ENCODE peak calls at places on chromosomes 11 and 22, in six cellular contexts. N is tibial artery, D is IMR-90, E is pancreas, H is AG04449, X is fibroblast of villous mesenchyme. V is an unnamed sample.

GRCh38 chr11:119332111-119332765 is 2.1 kb upstream of the RNF26 start:
- DNase-seq in H (no peak), N (no peak), E (no peak), X (no peak), D (no peak), V (no peak)

GRCh38 chr11:61577383-61578118 is 3.3 kb downstream of the SYT7 start:
- DNase-seq in D (no peak), E (peak; percentile 52), N (no peak), H (no peak), X (no peak), V (no peak)

GRCh38 chr11:106457727-106458126 is 380.3 kb downstream of the AASDHPPT start:
- DNase-seq in E (no peak), H (no peak), N (no peak), D (peak; percentile 89), X (no peak), V (no peak)

GRCh38 chr11:99494065-99494464 is 473.3 kb downstream of the CNTN5 start:
- DNase-seq in E (no peak), H (no peak), D (no peak), X (no peak), N (no peak), V (no peak)

GRCh38 chr22:46737976-46738641 is at the start of gene CERK:
- DNase-seq in E (peak; percentile 89), H (no peak), N (peak; percentile 89), X (peak; percentile 80), D (peak; percentile 62), V (no peak)

GRCh38 chr22:20244744-20245576 is 23.2 kb downstream of the RTN4R start:
- DNase-seq in N (no peak), D (no peak), X (no peak), E (no peak), H (no peak), V (no peak)

GRCh38 chr11:64809781-64810241 is 540 bp downstream of the MEN1 start:
- DNase-seq in H (no peak), X (no peak), N (no peak), E (peak; percentile 87), D (no peak), V (no peak)

GRCh38 chr11:76615950-76616349 is 54.6 kb downstream of the LRRC32 start:
- DNase-seq in X (no peak), H (no peak), E (no peak), N (peak; percentile 91), D (peak; percentile 38), V (no peak)

GRCh38 chr11:108368134-108368533 is 99.2 kb downstream of the C11orf65 start:
- DNase-seq in E (no peak), D (peak; percentile 20), H (no peak), N (no peak), X (no peak), V (no peak)

GRCh38 chr11:118917488-118918127 is 8.1 kb downstream of the BCL9L start:
- DNase-seq in X (peak; percentile 98), E (peak; percentile 80), H (no peak), D (peak; percentile 91), N (peak; percentile 93), V (no peak)

GRCh38 chr22:27828214-27828587 is 26.6 kb upstream of the MN1 start:
- DNase-seq in N (peak; percentile 77), E (no peak), X (no peak), H (no peak), D (no peak), V (no peak)

GRCh38 chr11:36456136-36456535 is 53.9 kb downstream of the TRAF6 start:
- DNase-seq in N (no peak), X (no peak), E (no peak), H (no peak), D (no peak), V (no peak)

GRCh38 chr11:36454551-36454950 is 55.5 kb downstream of the TRAF6 start:
- DNase-seq in N (no peak), E (no peak), H (no peak), X (no peak), D (no peak), V (no peak)

GRCh38 chr11:36454991-36455611 is 55.0 kb downstream of the TRAF6 start:
- DNase-seq in H (no peak), N (peak; percentile 79), X (peak; percentile 45), E (peak; percentile 55), D (no peak), V (no peak)

GRCh38 chr11:36453678-36454077 is 56.4 kb downstream of the TRAF6 start:
- DNase-seq in N (no peak), X (no peak), D (peak; percentile 37), H (no peak), E (no peak), V (no peak)

DNA sequence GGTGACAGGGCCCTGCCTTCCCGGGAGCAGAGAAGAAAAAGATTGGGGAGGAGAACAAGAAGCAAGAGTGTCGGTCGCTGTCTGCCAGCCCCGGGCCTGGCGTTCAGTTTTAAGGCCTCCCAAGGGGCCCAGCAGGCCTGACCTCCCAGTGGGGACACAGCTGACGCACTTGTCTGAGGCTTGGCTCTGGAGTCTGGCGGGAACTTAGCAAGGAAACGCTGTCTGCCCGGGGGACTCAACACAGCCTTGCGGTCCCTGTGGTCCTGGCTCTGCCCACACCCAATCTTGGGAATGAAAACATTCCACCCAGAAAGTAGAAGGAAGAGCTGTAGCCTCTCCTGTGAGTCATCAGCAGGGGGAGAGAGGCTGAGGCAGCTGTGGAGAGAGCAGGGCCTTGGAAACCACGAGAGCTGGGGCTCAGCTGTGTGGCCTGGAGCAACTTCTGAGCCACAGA is 54.4 kb downstream of the TRAF6 start:
- DNase-seq in N (peak; percentile 98), H (peak; percentile 99), X (peak; percentile 100), D (peak; percentile 98), E (peak; percentile 56), V (peak; percentile 87)
- H3K4me3 ChIP-seq in N (no peak overlapping the region), H (peak overlapping the region; percentile 2), X (no peak overlapping the region), D (no peak overlapping the region), E (no peak overlapping the region), V (no peak overlapping the region)

DNA sequence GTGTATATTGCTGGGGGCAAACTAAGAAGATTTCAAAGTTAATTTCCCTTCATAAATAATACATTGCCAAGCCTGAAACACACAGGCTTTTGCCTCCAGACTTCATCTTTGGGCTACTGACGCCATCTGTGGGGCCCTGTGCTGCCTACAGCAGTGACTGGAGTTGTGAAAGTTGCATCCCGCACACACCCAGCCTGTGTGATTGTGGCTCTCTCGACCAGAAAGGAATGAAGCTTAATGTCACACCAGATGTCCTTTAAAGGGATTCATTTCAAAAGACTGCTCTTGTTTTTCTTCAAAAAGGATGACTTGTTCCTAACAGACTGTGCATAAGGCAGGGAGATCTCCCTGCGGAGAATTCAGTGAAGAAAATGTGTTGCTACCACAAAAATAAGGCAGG is 210.5 kb downstream of the FAM181B start:
- DNase-seq in X (no peak), E (no peak), N (no peak), D (no peak), H (no peak), V (no peak)
- TF ChIP-seq CTCF in X (no peak), E (no peak), N (no peak), D (no peak), H (no peak), V (peak; percentile 18)

GRCh38 chr22:30204742-30205111 is 41.8 kb downstream of the LIF start:
- DNase-seq in N (peak; percentile 75), D (peak; percentile 84), H (peak; percentile 31), E (no peak), X (peak; percentile 85), V (no peak)

GRCh38 chr22:30206964-30207363 is 39.6 kb downstream of the LIF start:
- DNase-seq in E (no peak), N (peak; percentile 75), H (peak; percentile 80), D (peak; percentile 99), X (peak; percentile 92), V (peak; percentile 95)

GRCh38 chr22:30204015-30204741 is 42.4 kb downstream of the LIF start:
- DNase-seq in H (no peak), E (no peak), X (no peak), N (no peak), D (no peak), V (no peak)

GRCh38 chr22:30202531-30203006 is 44.0 kb downstream of the LIF start:
- DNase-seq in N (no peak), D (peak; percentile 69), X (peak; percentile 84), E (no peak), H (peak; percentile 31), V (no peak)

DNA sequence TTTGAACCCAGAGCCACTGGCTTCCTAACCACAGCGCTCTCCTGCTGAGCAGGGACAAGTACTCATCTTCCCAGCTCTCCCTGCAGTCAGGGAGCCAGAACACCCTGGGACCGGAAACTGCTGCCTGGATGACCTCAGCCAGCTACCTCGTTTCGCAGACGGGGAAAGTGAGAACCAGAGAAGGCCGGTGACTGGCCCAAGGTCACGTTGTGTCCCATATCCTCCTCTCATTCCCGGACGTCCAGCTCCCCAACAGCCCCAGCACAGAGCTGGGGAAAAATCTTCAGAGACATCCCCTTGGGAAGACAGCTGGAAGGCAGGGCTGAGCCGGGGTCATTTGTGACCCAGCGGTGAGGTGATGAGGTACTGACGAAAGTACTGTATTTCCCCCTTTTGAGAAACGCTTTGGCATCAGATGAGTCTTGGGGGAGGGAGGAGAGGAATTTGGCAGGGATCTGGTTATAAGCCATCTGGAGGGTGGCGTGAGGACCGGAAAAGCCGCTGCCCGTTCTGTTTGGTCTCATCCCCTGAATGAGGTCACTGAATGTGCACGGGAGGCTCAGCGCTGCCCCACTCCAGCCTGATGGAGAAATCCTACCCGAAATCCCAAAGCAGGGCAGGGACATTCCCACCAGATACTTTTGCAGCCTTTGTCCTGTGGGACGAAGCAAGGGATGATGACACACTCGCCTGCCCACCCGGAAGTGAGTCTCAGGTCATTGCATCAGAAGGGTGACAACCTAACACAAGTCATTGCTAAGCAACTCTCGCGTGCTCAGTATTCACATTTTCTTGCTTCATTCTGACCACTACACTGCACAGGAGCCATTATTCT is 41.1 kb downstream of the LIF start:
- DNase-seq in N (peak; percentile 73), H (peak; percentile 90), D (peak; percentile 100), X (peak; percentile 97), E (no peak), V (no peak)
- H3K4me3 ChIP-seq in N (no peak overlapping the region), H (no peak overlapping the region), D (no peak overlapping the region), X (no peak overlapping the region), E (no peak overlapping the region), V (no peak overlapping the region)

DNA sequence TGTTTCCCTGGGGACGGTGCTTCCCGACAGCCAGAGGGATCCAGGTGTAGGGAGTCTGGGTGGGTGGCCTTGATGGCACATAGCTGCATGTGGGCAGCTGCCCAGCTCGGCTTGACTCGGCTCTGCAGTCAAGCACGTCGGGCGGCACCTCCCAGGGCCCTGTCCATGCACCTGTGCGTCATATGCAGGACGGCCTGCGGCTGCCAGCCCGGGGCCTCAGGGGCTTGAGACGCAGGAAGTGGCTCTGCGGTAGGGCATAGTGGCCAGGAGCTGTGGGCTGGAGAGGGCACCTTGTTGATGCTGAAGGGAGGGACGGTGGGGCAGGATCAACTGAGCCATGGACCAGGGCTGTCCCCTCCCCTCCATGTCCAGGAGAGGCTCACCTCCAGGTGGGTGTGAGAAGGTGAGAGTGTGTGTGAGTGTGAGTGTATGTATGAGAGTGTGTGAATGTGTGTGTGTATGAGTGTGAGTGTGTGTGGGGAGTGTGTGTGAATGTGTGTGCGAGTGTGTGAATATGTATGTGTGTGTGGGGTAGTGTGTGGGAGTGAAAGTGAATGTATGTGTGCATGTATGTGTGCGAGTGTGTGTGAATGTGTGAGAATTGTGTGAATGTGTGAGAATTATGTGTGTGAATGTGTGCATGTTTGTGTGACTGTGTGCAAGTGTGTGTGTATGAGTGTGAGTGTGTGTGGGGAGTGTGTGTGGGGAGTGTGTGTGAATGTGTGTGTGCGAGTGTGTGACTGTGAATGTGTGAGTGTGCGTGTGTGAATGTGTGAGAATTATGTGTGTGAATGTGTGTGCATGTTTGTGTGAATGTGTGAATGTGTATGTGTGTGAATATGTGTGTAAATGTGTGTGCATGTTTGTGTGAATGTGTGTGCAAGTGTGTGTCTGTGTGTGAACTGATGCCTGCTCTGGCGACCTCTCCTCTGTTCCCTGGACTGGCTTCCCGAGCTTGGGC is 5.7 kb upstream of the SUN2 start:
- DNase-seq in H (no peak), N (no peak), D (no peak), E (no peak), X (no peak), V (no peak)
- TF ChIP-seq CTCF in H (no peak), N (no peak), D (no peak), E (no peak), X (no peak), V (no peak)

V was measured in retinal pigment epithelial cell.